ENCODE peak calls at places on chromosomes 3 and 15, in five cellular contexts. One of them, this sample, is unnamed.
A peak's percentile ranks its signal among the peaks of the same experiment; 100 is the strongest.

GRCh38 chr3:193124861-193125260 is 116.2 kb upstream of the PLAAT1 start:
- DNase-seq in stimulated activated CD8-positive, alpha-beta memory T cell treated with anti-CD3 and anti-CD28 coated beads, Interleukin-4, amount 100 ng/mL, for 4 hours: no peak
- DNase-seq in NCI-H1105: no peak
- DNase-seq in fibroblast of pulmonary artery: no peak
- DNase-seq in effector CD4-positive, alpha-beta T cell: no peak
- DNase-seq in this sample: no peak

GRCh38 chr3:126986001-126986400 is 3.1 kb downstream of the PLXNA1 start:
- DNase-seq in stimulated activated CD8-positive, alpha-beta memory T cell treated with anti-CD3 and anti-CD28 coated beads, Interleukin-4, amount 100 ng/mL, for 4 hours: no peak
- DNase-seq in NCI-H1105: peak; percentile 44
- DNase-seq in fibroblast of pulmonary artery: peak; percentile 30
- DNase-seq in effector CD4-positive, alpha-beta T cell: no peak
- DNase-seq in this sample: peak; percentile 13

GRCh38 chr3:133472889-133473288 is 73.0 kb downstream of the BFSP2 start:
- DNase-seq in stimulated activated CD8-positive, alpha-beta memory T cell treated with anti-CD3 and anti-CD28 coated beads, Interleukin-4, amount 100 ng/mL, for 4 hours: no peak
- DNase-seq in NCI-H1105: no peak
- DNase-seq in fibroblast of pulmonary artery: no peak
- DNase-seq in effector CD4-positive, alpha-beta T cell: no peak
- DNase-seq in this sample: no peak

GRCh38 chr3:33063651-33064051 is 33.3 kb downstream of the GLB1 start:
- DNase-seq in stimulated activated CD8-positive, alpha-beta memory T cell treated with anti-CD3 and anti-CD28 coated beads, Interleukin-4, amount 100 ng/mL, for 4 hours: peak; percentile 24
- DNase-seq in NCI-H1105: no peak
- DNase-seq in fibroblast of pulmonary artery: peak; percentile 21
- DNase-seq in effector CD4-positive, alpha-beta T cell: peak; percentile 36
- DNase-seq in this sample: peak; percentile 23

GRCh38 chr3:114659109-114660081 is 365.6 kb downstream of the TIGIT start:
- DNase-seq in stimulated activated CD8-positive, alpha-beta memory T cell treated with anti-CD3 and anti-CD28 coated beads, Interleukin-4, amount 100 ng/mL, for 4 hours: no peak
- DNase-seq in NCI-H1105: no peak
- DNase-seq in fibroblast of pulmonary artery: no peak
- DNase-seq in effector CD4-positive, alpha-beta T cell: no peak
- DNase-seq in this sample: no peak

GRCh38 chr3:127637546-127637945 is 8.6 kb downstream of the PODXL2 start:
- DNase-seq in stimulated activated CD8-positive, alpha-beta memory T cell treated with anti-CD3 and anti-CD28 coated beads, Interleukin-4, amount 100 ng/mL, for 4 hours: no peak
- DNase-seq in NCI-H1105: no peak
- DNase-seq in fibroblast of pulmonary artery: no peak
- DNase-seq in effector CD4-positive, alpha-beta T cell: no peak
- DNase-seq in this sample: peak; percentile 51

GRCh38 chr15:98981851-98982722 is 25.5 kb downstream of the PGPEP1L start:
- DNase-seq in stimulated activated CD8-positive, alpha-beta memory T cell treated with anti-CD3 and anti-CD28 coated beads, Interleukin-4, amount 100 ng/mL, for 4 hours: no peak
- DNase-seq in NCI-H1105: no peak
- DNase-seq in fibroblast of pulmonary artery: no peak
- DNase-seq in effector CD4-positive, alpha-beta T cell: no peak
- DNase-seq in this sample: peak; percentile 17

GRCh38 chr3:69951616-69952015 is 47.9 kb upstream of the SAMMSON start:
- DNase-seq in stimulated activated CD8-positive, alpha-beta memory T cell treated with anti-CD3 and anti-CD28 coated beads, Interleukin-4, amount 100 ng/mL, for 4 hours: no peak
- DNase-seq in NCI-H1105: no peak
- DNase-seq in fibroblast of pulmonary artery: no peak
- DNase-seq in effector CD4-positive, alpha-beta T cell: no peak
- DNase-seq in this sample: no peak

GRCh38 chr3:134795776-134796312 is 784 bp downstream of the EPHB1 start:
- DNase-seq in stimulated activated CD8-positive, alpha-beta memory T cell treated with anti-CD3 and anti-CD28 coated beads, Interleukin-4, amount 100 ng/mL, for 4 hours: no peak
- DNase-seq in NCI-H1105: peak; percentile 60
- DNase-seq in fibroblast of pulmonary artery: peak; percentile 11
- DNase-seq in effector CD4-positive, alpha-beta T cell: no peak
- DNase-seq in this sample: peak; percentile 10

This sample was measured in brain microvascular endothelial cell.